ENCODE peak calls at places on chromosomes 1 and 21, in eight cellular contexts. K is NCI-H1694; Z is activated CD4-positive, CD25-positive, alpha-beta regulatory T cell treated with anti-CD3 and anti-CD28 coated beads, Interleukin-2, amount 50 U/mL, for 16 hours; R is NCI-H69; H is NCI-H460; E is stimulated activated CD4-positive, alpha-beta T cell treated with anti-CD3 and anti-CD28 coated beads, Interleukin-2, amount 100 ng/mL, for 48 hours; S is GM04504; O is nucleus accumbens. F is an unnamed sample.

GRCh38 chr1:195065437-195065836 is 1542.8 kb downstream of the KCNT2 start:
- DNase-seq in K (no peak), Z (no peak), R (no peak), H (no peak), E (no peak), S (no peak), O (no peak), F (no peak)

GRCh38 chr21:41824466-41825207 is 54.5 kb downstream of the PRDM15 start:
- DNase-seq in K (no peak), Z (no peak), R (no peak), H (no peak), E (no peak), S (no peak), O (no peak), F (no peak)

GRCh38 chr1:28392027-28392652 is 22.6 kb downstream of the PHACTR4 start:
- DNase-seq in K (no peak), Z (no peak), R (no peak), H (peak; percentile 58), E (no peak), S (peak; percentile 72), O (no peak), F (peak; percentile 88)

GRCh38 chr1:168585937-168586336 is 9.5 kb downstream of the XCL1 start:
- DNase-seq in K (no peak), Z (no peak), R (no peak), H (no peak), E (no peak), S (no peak), O (no peak), F (no peak)

GRCh38 chr1:109883248-109883955 is 27.2 kb upstream of the CSF1 start:
- DNase-seq in K (no peak), Z (no peak), R (no peak), H (no peak), E (no peak), S (no peak), O (no peak), F (no peak)

GRCh38 chr21:35195232-35195631 is 146.1 kb upstream of the RUNX1 start:
- DNase-seq in K (no peak), Z (no peak), R (no peak), H (no peak), E (no peak), S (no peak), O (no peak), F (peak; percentile 96)

GRCh38 chr1:79398501-79398900 is 392.0 kb upstream of the ADGRL4 start:
- DNase-seq in K (no peak), Z (no peak), R (peak; percentile 85), H (no peak), E (no peak), S (no peak), O (no peak), F (no peak)

GRCh38 chr21:31554511-31555022 is 104.9 kb upstream of the SOD1 start:
- DNase-seq in K (no peak), Z (no peak), R (peak; percentile 49), H (no peak), E (peak; percentile 24), S (no peak), O (peak; percentile 30), F (no peak)

GRCh38 chr1:1001057-1001630 is 1.2 kb upstream of the HES4 start:
- DNase-seq in K (no peak), Z (no peak), R (peak; percentile 44), H (no peak), E (no peak), S (no peak), O (no peak), F (peak; percentile 50)

GRCh38 chr1:161956097-161956496 is 67.6 kb downstream of the OLFML2B start:
- DNase-seq in K (no peak), Z (no peak), R (no peak), H (no peak), E (no peak), S (peak; percentile 90), O (no peak), F (no peak)

GRCh38 chr1:111242805-111243523 is 15.5 kb downstream of the CHI3L2 start:
- DNase-seq in K (no peak), Z (no peak), R (no peak), H (no peak), E (no peak), S (no peak), O (no peak), F (no peak)

GRCh38 chr1:200468264-200469001 is 58.6 kb upstream of the ZNF281 start:
- DNase-seq in K (no peak), Z (no peak), R (peak; percentile 17), H (no peak), E (no peak), S (no peak), O (no peak), F (peak; percentile 46)

GRCh38 chr1:52122424-52122823 is 19.5 kb upstream of the ZFYVE9 start:
- DNase-seq in K (no peak), Z (no peak), R (no peak), H (no peak), E (no peak), S (no peak), O (no peak), F (no peak)

GRCh38 chr1:51906306-51907078 is 28.0 kb upstream of the NRDC start:
- DNase-seq in K (no peak), Z (no peak), R (peak; percentile 47), H (no peak), E (no peak), S (no peak), O (no peak), F (peak; percentile 77)

GRCh38 chr1:47474278-47475193 is 36.7 kb downstream of the FOXD2 start:
- DNase-seq in K (no peak), Z (no peak), R (no peak), H (no peak), E (no peak), S (no peak), O (no peak), F (no peak)

GRCh38 chr1:197806718-197807117 is 31.4 kb upstream of the DENND1B start:
- DNase-seq in K (no peak), Z (no peak), R (no peak), H (no peak), E (no peak), S (no peak), O (no peak), F (no peak)

GRCh38 chr1:203378529-203379271 is 27.8 kb upstream of the FMOD start:
- DNase-seq in K (peak; percentile 74), Z (no peak), R (no peak), H (no peak), E (no peak), S (no peak), O (no peak), F (no peak)

GRCh38 chr1:94300731-94301130 is 63.3 kb upstream of the ARHGAP29 start:
- DNase-seq in K (no peak), Z (no peak), R (no peak), H (no peak), E (no peak), S (no peak), O (no peak), F (no peak)

GRCh38 chr1:214192825-214193643 is 87.9 kb upstream of the SMYD2 start:
- DNase-seq in K (no peak), Z (no peak), R (no peak), H (no peak), E (no peak), S (no peak), O (no peak), F (no peak)

F was measured in M059J.